ENCODE peak calls at places on chromosomes 13 and 19, in seven cellular contexts. G is ascending aorta; U is HCT116; M is thoracic aorta; R is heart left ventricle; Y is left ventricle myocardium inferior; I is CD8-positive, alpha-beta T cell. P is an unnamed sample.

GRCh38 chr13:101242720-101243119 is 173.6 kb downstream of the NALCN start:
- DNase-seq in G (no peak), U (no peak), M (no peak), R (no peak), Y (no peak), I (no peak), P (no peak)

GRCh38 chr13:87376081-87376480 is 295.1 kb upstream of the SLITRK5 start:
- DNase-seq in G (no peak), U (no peak), M (no peak), R (no peak), Y (no peak), I (no peak), P (no peak)

GRCh38 chr13:21347753-21348318 is 111.3 kb downstream of the ZDHHC20 start:
- DNase-seq in G (no peak), U (no peak), M (no peak), R (no peak), Y (no peak), I (no peak), P (no peak)

GRCh38 chr13:94433055-94433947 is 46.2 kb downstream of the DCT start:
- DNase-seq in G (no peak), U (no peak), M (no peak), R (no peak), Y (no peak), I (no peak), P (no peak)

GRCh38 chr19:55209430-55210119 is at the start of gene PTPRH:
- DNase-seq in G (no peak), U (no peak), M (no peak), R (peak), Y (no peak), I (no peak), P (no peak)

GRCh38 chr13:97000295-97000925 is 6.1 kb upstream of the OXGR1 start:
- DNase-seq in G (no peak), U (no peak), M (no peak), R (no peak), Y (no peak), I (no peak), P (no peak)

GRCh38 chr19:24052811-24053210 is 34.2 kb upstream of the ZNF254 start:
- DNase-seq in G (no peak), U (no peak), M (no peak), R (no peak), Y (no peak), I (no peak), P (no peak)

GRCh38 chr19:42335971-42336370 is 10.5 kb downstream of the MEGF8 start:
- DNase-seq in G (no peak), U (no peak), M (no peak), R (peak), Y (no peak), I (no peak), P (no peak)

GRCh38 chr13:108102771-108103170 is 112.6 kb downstream of the LIG4 start:
- DNase-seq in G (no peak), U (no peak), M (no peak), R (no peak), Y (no peak), I (no peak), P (no peak)

GRCh38 chr19:23957660-23958281 is 43.1 kb downstream of the ZNF726 start:
- DNase-seq in G (no peak), U (peak), M (no peak), R (no peak), Y (no peak), I (no peak), P (peak)

GRCh38 chr19:20078696-20079095 is 896 bp downstream of the ZNF90 start:
- DNase-seq in G (peak), U (no peak), M (no peak), R (no peak), Y (peak), I (no peak), P (no peak)

GRCh38 chr13:70623260-70623659 is 515.0 kb upstream of the KLHL1 start:
- DNase-seq in G (no peak), U (no peak), M (no peak), R (no peak), Y (no peak), I (no peak), P (no peak)

GRCh38 chr19:33726756-33727155 is 69.9 kb upstream of the KCTD15 start:
- DNase-seq in G (no peak), U (no peak), M (no peak), R (no peak), Y (no peak), I (no peak), P (no peak)

DNA sequence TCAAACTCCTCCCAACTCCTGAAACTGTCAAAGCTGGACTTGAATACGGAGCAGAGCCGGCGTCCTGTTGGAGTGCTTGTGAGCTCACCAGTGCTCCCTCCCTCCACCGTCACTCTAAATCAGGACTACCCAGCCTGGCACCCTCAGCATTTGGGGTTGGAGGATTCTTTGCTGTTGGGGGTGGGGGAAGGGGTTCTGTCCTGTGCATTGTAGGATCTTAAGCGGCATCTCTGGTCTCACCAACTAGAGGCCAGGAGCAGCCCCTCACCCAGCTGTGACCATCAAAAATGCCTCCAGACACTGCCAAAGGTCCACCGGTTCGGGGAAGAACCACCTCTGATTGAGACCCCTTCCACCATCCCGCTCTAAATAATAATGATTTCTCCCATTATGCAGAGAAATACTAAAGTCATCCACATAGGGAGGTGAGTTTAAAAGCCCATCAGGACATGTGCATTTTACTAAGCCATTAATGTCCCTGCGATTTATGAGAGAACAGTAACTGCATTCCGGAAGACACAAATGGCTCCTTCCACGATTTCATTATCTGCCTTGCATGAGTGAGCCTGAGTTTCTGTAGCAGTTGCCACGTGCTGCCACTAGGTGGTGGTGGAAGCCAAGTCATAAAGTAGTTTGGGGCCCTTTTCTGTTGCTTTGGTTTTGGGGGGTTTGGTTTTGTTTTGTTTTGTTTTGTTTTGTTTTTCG is 16.1 kb upstream of the USP29 start:
- DNase-seq in G (peak), U (peak), M (peak), R (no peak), Y (peak), I (peak), P (no peak)
- H3K4me3 ChIP-seq in G (peak), U (no peak), M (peak), R (peak), Y (peak), I (peak), P (no peak)

GRCh38 chr13:75763511-75763910 is 127.4 kb downstream of the LMO7 start:
- DNase-seq in G (no peak), U (no peak), M (no peak), R (no peak), Y (no peak), I (no peak), P (no peak)

GRCh38 chr13:75762066-75762937 is 126.2 kb downstream of the LMO7 start:
- DNase-seq in G (no peak), U (no peak), M (no peak), R (no peak), Y (no peak), I (no peak), P (no peak)

GRCh38 chr13:75764251-75764650 is 128.1 kb downstream of the LMO7 start:
- DNase-seq in G (no peak), U (no peak), M (no peak), R (no peak), Y (no peak), I (no peak), P (no peak)

GRCh38 chr13:75761373-75761772 is 125.2 kb downstream of the LMO7 start:
- DNase-seq in G (no peak), U (no peak), M (no peak), R (no peak), Y (no peak), I (no peak), P (no peak)

GRCh38 chr13:75762967-75763366 is 126.8 kb downstream of the LMO7 start:
- DNase-seq in G (no peak), U (no peak), M (no peak), R (no peak), Y (no peak), I (no peak), P (no peak)
- H3K27ac ChIP-seq in G (peak), U (no peak), M (peak), R (peak), Y (peak), I (peak), P (no peak)

GRCh38 chr13:57582032-57582431 is 49.5 kb upstream of the PCDH17 start:
- DNase-seq in G (no peak), U (no peak), M (no peak), R (no peak), Y (no peak), I (no peak), P (no peak)
- TF ChIP-seq CTCF in G (no peak), U (no peak), M (no peak), R (no peak), Y (no peak), I (no peak), P (no peak)

GRCh38 chr13:43880451-43880850 is 747 bp downstream of the LACC1 start:
- DNase-seq in G (no peak), U (no peak), M (no peak), R (no peak), Y (no peak), I (no peak), P (no peak)
- H3K4me3 ChIP-seq in G (peak), U (peak), M (peak), R (peak), Y (peak), I (peak), P (peak)

GRCh38 chr19:14375055-14375581 is 6.1 kb upstream of the ADGRE5 start:
- DNase-seq in G (peak), U (no peak), M (no peak), R (peak), Y (peak), I (peak), P (no peak)
- H3K27ac ChIP-seq in G (peak), U (no peak), M (peak), R (peak), Y (peak), I (peak), P (no peak)

GRCh38 chr19:8050274-8051096 is 2.1 kb upstream of the CCL25 start:
- DNase-seq in G (peak), U (peak), M (peak), R (peak), Y (peak), I (peak), P (peak)
- TF ChIP-seq CTCF in G (no peak), U (no peak), M (no peak), R (no peak), Y (no peak), I (no peak), P (no peak)

GRCh38 chr19:58038688-58039204 is 4.9 kb downstream of the ZSCAN1 start:
- DNase-seq in G (no peak), U (no peak), M (no peak), R (no peak), Y (no peak), I (no peak), P (no peak)

GRCh38 chr19:58037927-58038687 is 4.3 kb downstream of the ZSCAN1 start:
- DNase-seq in G (no peak), U (no peak), M (no peak), R (no peak), Y (no peak), I (no peak), P (no peak)

GRCh38 chr19:58033741-58034475 is at the start of gene ZSCAN1:
- DNase-seq in G (peak), U (no peak), M (no peak), R (peak), Y (peak), I (no peak), P (no peak)

GRCh38 chr19:58035863-58036262 is 2.0 kb downstream of the ZSCAN1 start:
- DNase-seq in G (no peak), U (no peak), M (no peak), R (no peak), Y (no peak), I (no peak), P (no peak)

GRCh38 chr19:58034476-58034790 is 608 bp downstream of the ZSCAN1 start:
- DNase-seq in G (no peak), U (no peak), M (no peak), R (no peak), Y (no peak), I (no peak), P (no peak)
- H3K4me3 ChIP-seq in G (peak), U (no peak), M (peak), R (peak), Y (peak), I (no peak), P (peak)

DNA sequence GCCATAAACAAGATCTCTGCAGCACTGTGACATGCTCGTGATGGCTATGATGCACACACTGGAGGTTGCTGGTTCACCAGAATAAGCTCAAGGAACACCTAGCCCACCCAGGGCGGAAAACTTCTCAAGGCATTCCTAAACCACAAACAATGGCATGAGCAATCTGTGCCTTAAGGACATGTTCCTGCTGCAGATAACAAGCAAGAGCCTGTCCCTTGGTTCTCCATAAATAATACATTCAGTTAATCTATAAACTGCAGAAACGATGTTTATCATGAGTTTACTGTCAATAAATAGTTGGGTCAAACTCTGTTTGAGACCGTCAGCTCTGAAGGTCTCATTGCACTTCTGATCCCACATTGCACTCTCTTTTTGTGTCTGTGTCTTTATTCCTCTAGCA is 18.6 kb upstream of the ZNF266 start:
- DNase-seq in G (no peak), U (no peak), M (no peak), R (no peak), Y (no peak), I (no peak), P (no peak)
- H3K27ac ChIP-seq in G (no peak), U (no peak), M (no peak), R (no peak), Y (no peak), I (no peak), P (no peak)

GRCh38 chr13:23921451-23921888 is 24.2 kb upstream of the C1QTNF9B start:
- DNase-seq in G (no peak), U (peak), M (no peak), R (no peak), Y (no peak), I (no peak), P (peak)
- TF ChIP-seq CTCF in G (no peak), U (peak), M (peak), R (peak), Y (peak), I (peak), P (peak)

P was measured in AG04450.